ENCODE peak calls at places on chromosome 17, in four cellular contexts. I is esophagus squamous epithelium; D is CD8-positive, alpha-beta T cell; Z is brain microvascular endothelial cell. B is an unnamed sample.

GRCh38 chr17:16419929-16420271 is 4.5 kb downstream of the TRPV2 start:
- DNase-seq in I (no peak), D (peak), Z (peak), B (peak)

GRCh38 chr17:66602659-66603363 is 232.1 kb upstream of the CACNG5 start:
- DNase-seq in I (no peak), D (no peak), Z (peak), B (peak)

GRCh38 chr17:5381542-5381941 is 37.9 kb downstream of the NUP88 start:
- DNase-seq in I (no peak), D (no peak), Z (no peak), B (peak)

GRCh38 chr17:27398691-27399090 is 57.6 kb upstream of the KSR1 start:
- DNase-seq in I (no peak), D (no peak), Z (no peak), B (no peak)

GRCh38 chr17:35046740-35047283 is 16.7 kb downstream of the RFFL start:
- DNase-seq in I (no peak), D (peak), Z (peak), B (peak)

GRCh38 chr17:37698856-37699255 is 46.0 kb downstream of the HNF1B start:
- DNase-seq in I (no peak), D (no peak), Z (no peak), B (no peak)

GRCh38 chr17:42050360-42051012 is at the start of gene C17orf113:
- DNase-seq in I (no peak), D (peak), Z (peak), B (no peak)

GRCh38 chr17:15409721-15410247 is 57.6 kb downstream of the CDRT4 start:
- DNase-seq in I (no peak), D (no peak), Z (peak), B (peak)

GRCh38 chr17:48767263-48767774 is 38.8 kb upstream of the HOXB13 start:
- DNase-seq in I (no peak), D (no peak), Z (no peak), B (no peak)

GRCh38 chr17:1110844-1111598 is 68.8 kb downstream of the ABR start:
- DNase-seq in I (no peak), D (no peak), Z (peak), B (peak)

GRCh38 chr17:57519199-57519598 is 225.9 kb downstream of the CCDC182 start:
- DNase-seq in I (no peak), D (no peak), Z (peak), B (peak)

GRCh38 chr17:57486416-57486815 is 230.1 kb downstream of the MSI2 start:
- DNase-seq in I (no peak), D (no peak), Z (no peak), B (peak)

DNA sequence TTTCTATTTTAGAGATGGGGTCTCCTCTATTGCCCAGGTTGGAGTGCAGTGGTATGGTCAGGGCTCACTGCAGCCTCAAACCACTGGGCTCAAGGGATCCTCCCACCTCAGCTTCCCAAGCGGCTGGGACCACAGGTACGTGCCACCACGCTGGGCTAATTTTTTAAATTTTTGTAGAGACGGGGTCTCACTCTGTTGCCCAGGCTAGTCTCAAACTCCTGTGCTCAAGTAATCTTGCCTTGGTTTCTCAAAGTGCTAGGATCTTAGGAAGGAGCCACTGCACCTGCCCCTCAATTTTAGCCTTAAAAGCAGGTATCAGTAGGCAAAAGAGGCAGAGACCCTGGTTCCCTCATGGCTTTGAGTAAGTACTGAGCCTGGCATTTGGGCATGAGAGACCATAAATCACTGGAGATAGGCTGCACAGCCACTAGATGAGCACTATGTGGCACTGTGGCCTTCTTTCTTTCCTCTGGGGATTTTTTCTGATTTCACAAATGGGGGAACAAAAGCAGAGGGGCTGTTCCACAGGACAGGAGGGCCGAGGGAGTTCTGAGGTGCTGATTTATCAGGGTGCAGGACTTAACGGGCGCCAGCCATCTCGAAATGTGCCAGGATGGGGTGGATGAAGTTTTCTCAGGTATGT is 82.2 kb downstream of the PLXDC1 start:
- DNase-seq in I (no peak), D (peak), Z (peak), B (peak)
- TF ChIP-seq CTCF in I (peak), D (peak), Z (peak), B (peak)

GRCh38 chr17:19648475-19649406 is at the start of gene ALDH3A2:
- DNase-seq in I (peak), D (peak), Z (peak), B (peak)

GRCh38 chr17:19647697-19648474 is 665 bp upstream of the ALDH3A2 start:
- DNase-seq in I (no peak), D (peak), Z (peak), B (peak)

GRCh38 chr17:19645608-19646250 is 2.8 kb upstream of the ALDH3A2 start:
- DNase-seq in I (no peak), D (peak), Z (peak), B (no peak)

GRCh38 chr17:19644493-19645210 is 3.9 kb upstream of the ALDH3A2 start:
- DNase-seq in I (no peak), D (no peak), Z (no peak), B (no peak)

GRCh38 chr17:19646788-19647696 is 1.5 kb upstream of the ALDH3A2 start:
- DNase-seq in I (no peak), D (no peak), Z (no peak), B (peak)
- H3K4me3 ChIP-seq in I (peak), D (no peak), Z (no peak), B (no peak)

DNA sequence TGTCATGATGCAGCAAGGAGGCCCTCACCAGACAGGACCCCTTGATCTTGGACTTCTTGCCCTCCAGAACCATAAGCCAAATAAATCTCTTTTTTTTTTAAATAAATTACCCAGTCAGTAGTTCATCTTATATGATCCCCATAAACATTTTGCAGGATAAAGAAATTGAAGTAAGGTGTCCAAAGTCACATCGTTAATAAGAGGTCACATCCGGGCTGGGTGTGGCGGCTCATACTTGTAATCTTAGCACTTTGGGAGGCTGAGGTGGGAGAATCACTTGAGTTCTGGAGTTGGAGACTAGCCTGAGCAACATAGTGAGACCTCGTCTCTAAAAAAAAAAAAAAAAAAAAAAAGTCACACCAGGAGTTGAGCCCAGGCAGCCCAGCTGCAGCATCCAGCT is 25.3 kb downstream of the HEXIM2 start:
- DNase-seq in I (no peak), D (no peak), Z (no peak), B (no peak)
- TF ChIP-seq CTCF in I (no peak), D (no peak), Z (no peak), B (no peak)

GRCh38 chr17:78348055-78348745 is 11.7 kb downstream of the SOCS3 start:
- DNase-seq in I (no peak), D (no peak), Z (no peak), B (no peak)
- H3K4me3 ChIP-seq in I (no peak), D (no peak), Z (no peak), B (no peak)

DNA sequence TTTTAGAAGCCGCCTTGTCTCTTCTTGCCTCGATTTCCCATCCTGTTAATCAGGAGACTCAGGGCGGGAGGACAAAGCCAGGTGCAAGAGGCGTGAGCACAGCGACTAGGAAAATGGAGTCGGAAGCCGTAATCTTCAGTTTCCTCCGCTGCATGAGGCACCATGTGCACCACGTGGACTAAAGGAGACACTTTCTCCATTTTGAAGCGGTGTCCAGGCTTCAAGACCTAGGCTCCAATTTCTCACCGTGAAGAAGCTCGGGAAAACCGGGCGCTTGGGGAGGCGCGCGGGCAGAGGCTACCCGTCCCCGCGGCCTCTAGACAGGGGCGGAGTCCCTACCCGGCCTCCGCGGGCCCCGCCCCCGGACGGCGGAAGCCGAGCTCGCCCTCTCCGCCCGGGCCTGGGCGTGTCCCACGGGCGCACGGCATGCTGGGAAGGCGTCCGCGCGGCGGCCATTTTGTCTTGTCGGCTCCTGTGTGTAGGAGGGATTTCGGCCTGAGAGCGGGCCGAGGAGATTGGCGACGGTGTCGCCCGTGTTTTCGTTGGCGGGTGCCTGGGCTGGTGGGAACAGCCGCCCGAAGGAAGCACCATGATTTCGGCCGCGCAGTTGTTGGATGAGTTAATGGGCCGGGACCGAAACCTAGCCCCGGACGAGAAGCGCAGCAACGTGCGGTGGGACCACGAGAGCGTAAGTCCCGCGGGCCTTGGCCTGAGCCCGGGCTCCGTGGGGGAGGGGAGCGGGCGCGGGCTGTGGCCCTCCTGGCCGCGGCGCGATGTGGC is at the start of gene LUC7L3:
- DNase-seq in I (peak), D (peak), Z (peak), B (peak)
- TF ChIP-seq CTCF in I (no peak), D (no peak), Z (no peak), B (no peak)

GRCh38 chr17:30360396-30360795 is 18.3 kb upstream of the CPD start:
- DNase-seq in I (no peak), D (no peak), Z (no peak), B (no peak)
- H3K4me3 ChIP-seq in I (no peak), D (no peak), Z (no peak), B (no peak)